ENCODE peak calls at places on chromosomes 6 and 20, in five cellular contexts. J is fibroblast of lung, Z is GM23248, Y is astrocyte, H is DND-41. K is an unnamed sample.

GRCh38 chr20:2299301-2299700 is 3.5 kb downstream of the TGM3 start:
- DNase-seq in Y (no peak), H (no peak), J (no peak), Z (peak; percentile 44), K (peak; percentile 3)

GRCh38 chr6:30614044-30614842 is 2.8 kb downstream of the PPP1R10 start:
- DNase-seq in J (no peak), Z (no peak), H (no peak), Y (no peak), K (peak; percentile 44)

GRCh38 chr6:143514996-143515760 is 3.7 kb upstream of the FUCA2 start:
- DNase-seq in J (peak; percentile 55), Y (peak; percentile 35), H (no peak), Z (peak; percentile 67), K (peak; percentile 56)

GRCh38 chr6:155077331-155077730 is 82.2 kb downstream of the TIAM2 start:
- DNase-seq in H (no peak), J (peak; percentile 58), Y (peak; percentile 47), Z (peak; percentile 64), K (no peak)

GRCh38 chr6:47655719-47656595 is 42.4 kb upstream of the ADGRF4 start:
- DNase-seq in Y (peak; percentile 69), Z (peak; percentile 53), H (peak; percentile 27), J (peak; percentile 78), K (peak; percentile 48)

GRCh38 chr20:45407067-45407745 is 883 bp upstream of the DBNDD2 start:
- DNase-seq in H (no peak), J (peak; percentile 28), Z (peak; percentile 74), Y (peak; percentile 21), K (peak; percentile 50)

GRCh38 chr6:75855047-75855446 is 106.0 kb downstream of the MYO6 start:
- DNase-seq in H (peak; percentile 19), Z (peak; percentile 79), J (peak; percentile 62), Y (peak; percentile 42), K (peak; percentile 82)

GRCh38 chr20:31915491-31916280 is 36.2 kb downstream of the PDRG1 start:
- DNase-seq in Y (no peak), H (no peak), Z (no peak), J (no peak), K (no peak)

GRCh38 chr6:18350271-18350670 is 36.9 kb upstream of the RNF144B start:
- DNase-seq in Z (no peak), J (peak; percentile 25), H (no peak), Y (no peak), K (no peak)

GRCh38 chr20:25220810-25221591 is 25.5 kb downstream of the ENTPD6 start:
- DNase-seq in J (no peak), Z (no peak), H (no peak), Y (no peak), K (no peak)

GRCh38 chr6:42326248-42326647 is 108.6 kb upstream of the MRPS10 start:
- DNase-seq in H (no peak), Y (no peak), Z (no peak), J (no peak), K (no peak)

GRCh38 chr6:148981515-148981914 is 234.7 kb downstream of the UST start:
- DNase-seq in J (no peak), Y (no peak), Z (no peak), H (no peak), K (no peak)

GRCh38 chr6:13450628-13451027 is 36.8 kb downstream of the GFOD1 start:
- DNase-seq in H (no peak), Y (no peak), J (no peak), Z (no peak), K (no peak)

GRCh38 chr20:9503530-9504251 is 10.7 kb upstream of the LAMP5 start:
- DNase-seq in Z (peak; percentile 21), H (no peak), J (peak; percentile 69), Y (peak; percentile 61), K (peak; percentile 23)

GRCh38 chr6:43176423-43176786 is 5.3 kb downstream of the SRF start:
- DNase-seq in Z (no peak), Y (no peak), J (no peak), H (no peak), K (no peak)

GRCh38 chr6:170152111-170152926 is 138.6 kb downstream of the DLL1 start:
- DNase-seq in J (peak; percentile 19), H (no peak), Z (no peak), Y (peak; percentile 17), K (no peak)

GRCh38 chr6:166803455-166803854 is 152.9 kb downstream of the RNASET2 start:
- DNase-seq in Y (no peak), H (no peak), J (no peak), Z (peak; percentile 21), K (no peak)

DNA sequence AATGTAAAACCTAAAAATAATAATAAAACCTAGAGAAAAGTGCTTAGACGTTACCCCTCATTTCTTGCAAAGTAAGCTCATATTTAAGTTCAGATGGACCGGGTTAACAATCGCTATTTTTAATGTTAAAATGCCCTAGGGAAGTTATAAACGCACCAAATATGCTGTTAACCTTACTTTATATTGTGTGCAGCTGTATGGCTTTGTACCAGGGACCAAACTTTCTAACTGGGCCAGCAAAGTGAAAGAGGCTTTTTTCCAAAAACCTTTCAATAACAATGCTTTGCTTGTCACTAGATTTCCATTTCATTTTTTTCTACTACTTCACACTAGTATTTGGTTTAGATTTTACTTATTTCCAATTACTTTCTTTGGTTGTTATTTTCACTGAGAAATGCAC is 248.5 kb downstream of the FOXC1 start:
- DNase-seq in H (no peak), Y (no peak), Z (peak; percentile 2), J (no peak), K (peak; percentile 29)
- H3K9ac ChIP-seq in H (no peak overlapping the region), Y (no peak overlapping the region), Z (no peak overlapping the region), J (no peak overlapping the region), K (no peak overlapping the region)

GRCh38 chr20:35226126-35226774 is at the start of gene MMP24:
- DNase-seq in Z (no peak), H (no peak), J (no peak), Y (no peak), K (no peak)
- H3K4me3 ChIP-seq in Z (peak within 1 kb of the TSS; percentile 52), H (no peak within 1 kb of the TSS), J (peak within 1 kb of the TSS; percentile 28), Y (peak within 1 kb of the TSS; percentile 5), K (peak within 1 kb of the TSS; percentile 67)

GRCh38 chr6:31813463-31813849 is 1.6 kb downstream of the HSPA1L start:
- DNase-seq in H (no peak), Y (no peak), Z (no peak), J (no peak), K (no peak)
- H3K9ac ChIP-seq in H (no peak overlapping the region), Y (peak overlapping the region; percentile 66), Z (peak overlapping the region; percentile 85), J (no peak overlapping the region), K (peak overlapping the region; percentile 91)

GRCh38 chr20:59028812-59029211 is 3.3 kb downstream of the ATP5F1E start:
- DNase-seq in Z (peak; percentile 36), J (no peak), Y (no peak), H (no peak), K (peak; percentile 28)
- H3K4me3 ChIP-seq in Z (peak overlapping the region; percentile 79), J (peak overlapping the region; percentile 57), Y (peak overlapping the region; percentile 45), H (no peak overlapping the region), K (peak overlapping the region; percentile 68)

DNA sequence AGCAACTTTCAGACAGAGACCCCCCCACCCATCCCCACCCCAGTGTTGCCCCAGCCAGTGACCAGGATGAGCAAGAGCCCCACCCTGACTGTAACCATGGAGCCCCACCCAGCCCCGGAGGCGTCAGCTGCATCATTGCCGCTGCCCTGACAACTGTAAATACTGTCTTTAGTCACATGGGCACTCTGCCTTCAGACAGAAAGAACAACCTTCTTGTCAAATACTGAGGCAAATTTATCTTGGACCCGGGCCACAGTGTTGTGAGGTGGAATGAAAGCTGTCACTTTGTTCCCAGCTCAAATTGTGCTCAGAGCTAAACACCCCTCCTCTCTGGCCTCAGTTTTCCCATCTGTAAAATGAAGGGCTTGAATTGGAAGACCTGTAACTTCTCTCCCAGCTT is 23.8 kb downstream of the MOCS3 start:
- DNase-seq in J (peak; percentile 67), H (no peak), Y (peak; percentile 61), Z (peak; percentile 96), K (peak; percentile 71)
- H3K9ac ChIP-seq in J (no peak overlapping the region), H (no peak overlapping the region), Y (peak overlapping the region; percentile 79), Z (peak overlapping the region; percentile 66), K (no peak overlapping the region)

GRCh38 chr20:34834459-34834893 is 9.0 kb upstream of the NCOA6 start:
- DNase-seq in H (no peak), Z (peak; percentile 58), J (peak; percentile 24), Y (no peak), K (peak; percentile 82)
- H3K4me3 ChIP-seq in H (no peak overlapping the region), Z (peak overlapping the region; percentile 56), J (no peak overlapping the region), Y (no peak overlapping the region), K (peak overlapping the region; percentile 41)

K was measured in adipocyte.